ENCODE peak calls at places on chromosomes 13 and 19, in eight cellular contexts. K is WTC11, Z is AG10803, Q is lower leg skin, G is AG04450, O is progenitor cell of endocrine pancreas, Y is mucosa of descending colon, V is RWPE2. X is an unnamed sample.

GRCh38 chr13:45809810-45810394 is 41.7 kb downstream of the SIAH3 start:
- DNase-seq in Q (no peak), Y (no peak), Z (no peak), G (no peak), V (no peak), K (no peak), O (no peak), X (no peak)

GRCh38 chr13:94400874-94401273 is 78.6 kb downstream of the DCT start:
- DNase-seq in V (no peak), Y (no peak), G (no peak), Z (no peak), K (no peak), Q (no peak), O (no peak), X (no peak)

GRCh38 chr19:38729653-38730469 is 14.4 kb downstream of the CAPN12 start:
- DNase-seq in Y (peak; percentile 78), K (peak; percentile 94), G (no peak), O (peak; percentile 70), Z (peak; percentile 49), Q (peak; percentile 34), V (peak; percentile 65), X (peak; percentile 72)

GRCh38 chr13:112803422-112803821 is 113.6 kb downstream of the ATP11A start:
- DNase-seq in Q (no peak), O (no peak), Z (no peak), K (no peak), V (no peak), Y (no peak), G (no peak), X (no peak)

GRCh38 chr13:73317140-73317539 is 258.3 kb downstream of the KLF5 start:
- DNase-seq in G (no peak), Z (no peak), O (no peak), K (no peak), V (no peak), Y (no peak), Q (no peak), X (no peak)

GRCh38 chr19:17751103-17751911 is at the start of gene FCHO1:
- DNase-seq in K (no peak), Q (no peak), V (no peak), O (no peak), G (no peak), Y (peak; percentile 90), Z (no peak), X (peak; percentile 77)

GRCh38 chr19:11710313-11710712 is 28.4 kb downstream of the ZNF823 start:
- DNase-seq in Q (no peak), Y (no peak), K (no peak), Z (no peak), V (no peak), O (no peak), G (no peak), X (no peak)

GRCh38 chr19:4454952-4455738 is 2.4 kb downstream of the UBXN6 start:
- DNase-seq in Z (peak; percentile 70), O (no peak), G (no peak), Y (no peak), K (no peak), Q (peak; percentile 59), V (no peak), X (no peak)

GRCh38 chr13:26968431-26969335 is 202.9 kb downstream of the USP12 start:
- DNase-seq in Y (peak; percentile 83), G (no peak), O (peak; percentile 63), Z (no peak), Q (no peak), K (no peak), V (no peak), X (no peak)

GRCh38 chr13:43933378-43933777 is 53.7 kb downstream of the LACC1 start:
- DNase-seq in K (no peak), Z (no peak), G (no peak), O (no peak), Q (no peak), Y (no peak), V (no peak), X (no peak)

GRCh38 chr13:107743983-107744382 is 471.4 kb downstream of the LIG4 start:
- DNase-seq in Z (peak; percentile 43), O (no peak), K (no peak), G (peak; percentile 39), Q (no peak), V (no peak), Y (no peak), X (no peak)

GRCh38 chr19:14363203-14364097 is 17.8 kb upstream of the ADGRE5 start:
- DNase-seq in Y (peak; percentile 87), K (peak; percentile 83), O (peak; percentile 21), V (no peak), G (no peak), Z (peak; percentile 77), Q (no peak), X (no peak)

GRCh38 chr19:49555600-49556411 is 24.6 kb downstream of the NOSIP start:
- DNase-seq in Z (peak; percentile 45), O (no peak), Q (no peak), Y (peak; percentile 85), G (no peak), V (no peak), K (peak; percentile 95), X (no peak)

GRCh38 chr13:51261610-51262249 is 39.5 kb downstream of the FAM124A start:
- DNase-seq in V (no peak), Z (no peak), K (no peak), O (no peak), G (no peak), Q (no peak), Y (no peak), X (no peak)
- TF ChIP-seq CTCF in V (no peak), Z (no peak), K (no peak), O (no peak), G (no peak), Q (no peak), Y (no peak), X (no peak)

GRCh38 chr13:87398047-87398446 is 273.1 kb upstream of the SLITRK5 start:
- DNase-seq in K (no peak), V (no peak), Q (no peak), Y (no peak), G (no peak), Z (no peak), O (no peak), X (no peak)
- TF ChIP-seq CTCF in K (no peak), V (no peak), Q (no peak), Y (no peak), G (no peak), Z (no peak), O (no peak), X (no peak)

GRCh38 chr13:99198630-99199029 is 2.0 kb upstream of the UBAC2 start:
- DNase-seq in V (no peak), G (no peak), K (no peak), Q (peak; percentile 11), O (no peak), Y (no peak), Z (no peak), X (no peak)

GRCh38 chr13:99199541-99200432 is 867 bp upstream of the UBAC2 start:
- DNase-seq in Z (peak; percentile 12), G (no peak), V (no peak), Q (no peak), K (no peak), O (no peak), Y (no peak), X (no peak)

GRCh38 chr13:99197257-99197651 is 3.4 kb upstream of the UBAC2 start:
- DNase-seq in V (no peak), K (no peak), O (no peak), Z (no peak), Q (peak; percentile 14), Y (no peak), G (no peak), X (no peak)

GRCh38 chr13:99203601-99204579 is 3.2 kb downstream of the UBAC2 start:
- DNase-seq in Z (no peak), O (no peak), K (no peak), Y (no peak), G (no peak), Q (no peak), V (no peak), X (no peak)

DNA sequence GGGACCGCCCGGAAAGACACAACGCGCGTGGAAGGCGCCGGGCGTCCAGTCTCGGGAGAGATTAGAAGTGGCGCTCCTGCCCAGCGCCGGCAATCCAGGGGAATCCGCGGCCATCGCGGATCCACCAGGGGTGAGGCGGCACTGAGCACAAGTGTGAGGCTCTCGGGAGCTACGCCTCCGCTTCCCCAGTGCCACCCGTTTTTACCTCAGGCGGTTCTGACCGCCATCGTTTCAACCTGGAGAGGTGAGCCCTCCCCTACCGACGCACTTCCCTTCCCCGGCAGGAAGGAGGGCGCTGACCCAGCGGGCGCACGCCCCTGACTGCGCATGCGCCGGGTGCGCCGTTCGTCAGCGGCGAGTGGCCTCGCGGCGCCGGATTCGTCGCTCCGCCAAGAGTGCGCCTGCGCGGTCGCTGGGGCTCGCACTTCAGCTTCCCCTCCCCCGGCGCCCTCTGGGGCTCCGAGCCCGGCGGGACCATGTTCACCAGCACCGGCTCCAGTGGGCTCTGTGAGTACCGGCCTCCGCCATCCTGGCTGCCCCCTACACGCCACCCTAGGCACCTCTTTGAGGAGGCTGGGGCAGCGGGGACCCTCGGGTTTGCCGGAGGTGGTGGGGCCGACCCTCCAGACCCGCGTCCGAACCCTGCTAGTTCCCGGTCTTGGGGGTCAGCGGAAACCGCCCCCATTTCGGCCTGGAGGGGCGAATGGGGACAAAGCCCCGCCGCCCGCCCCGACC is at the start of gene UBAC2:
- DNase-seq in G (peak; percentile 86), Z (peak; percentile 88), O (peak; percentile 96), Q (peak; percentile 91), K (peak; percentile 95), V (peak; percentile 84), Y (peak; percentile 97), X (peak; percentile 95)
- TF ChIP-seq CTCF in G (peak; percentile 12), Z (no peak), O (no peak), Q (no peak), K (no peak), V (no peak), Y (no peak), X (no peak)

DNA sequence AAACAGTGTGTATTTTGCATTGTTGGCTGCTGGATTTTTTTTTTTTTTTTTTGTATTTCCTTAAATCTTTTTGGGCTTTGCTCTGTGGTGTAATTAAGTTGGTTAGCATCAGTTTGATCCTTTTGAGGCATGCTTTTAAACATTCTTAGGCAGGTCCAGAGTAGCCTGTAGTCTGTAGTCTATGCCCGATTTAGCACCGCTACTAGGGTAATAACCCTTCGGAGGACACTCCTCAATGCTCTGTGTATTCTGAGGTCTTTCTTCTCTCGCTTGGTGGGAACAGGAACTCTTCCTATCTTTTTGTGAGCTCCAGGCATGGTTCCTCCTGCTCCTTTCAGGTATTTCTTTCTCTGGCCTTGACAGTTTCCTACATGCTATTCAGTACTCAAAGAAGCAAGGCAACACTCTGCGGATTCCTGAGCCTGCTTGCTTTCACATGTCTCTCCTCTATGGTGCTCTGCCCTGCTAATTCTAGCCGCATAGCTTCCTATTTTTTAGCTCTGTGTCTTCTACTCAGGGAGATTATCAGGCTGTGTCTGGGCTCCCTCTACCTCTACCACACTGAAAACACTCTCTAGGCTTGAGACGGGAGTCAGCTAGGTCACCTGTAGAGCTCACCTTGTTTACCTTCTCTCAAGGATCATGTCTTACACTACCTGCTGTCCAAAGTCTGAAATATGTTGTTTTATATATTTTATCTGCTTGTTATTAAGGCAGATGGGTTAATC is 195.1 kb downstream of the NDFIP2 start:
- DNase-seq in K (no peak), G (no peak), Y (no peak), O (no peak), V (no peak), Z (no peak), Q (no peak), X (no peak)
- TF ChIP-seq CTCF in K (no peak), G (no peak), Y (no peak), O (no peak), V (no peak), Z (no peak), Q (no peak), X (no peak)